ENCODE peak calls at places on chromosomes 5 and 9, in six cellular contexts. B is NCI-H2107; V is activated naive CD8-positive, alpha-beta T cell treated with anti-CD3 and anti-CD28 coated beads, Interleukin-2, amount 50 U/mL, for 24 hours; W is iris pigment epithelial cell; F is fibroblast of the aortic adventitia; Q is Caki2. E is an unnamed sample.

GRCh38 chr9:126366366-126367011 is 39.9 kb downstream of the MVB12B start:
- DNase-seq in B (no peak), V (no peak), W (no peak), F (peak), Q (no peak), E (no peak)

GRCh38 chr9:90773593-90773992 is 28.0 kb upstream of the SYK start:
- DNase-seq in B (no peak), V (no peak), W (no peak), F (no peak), Q (no peak), E (no peak)

GRCh38 chr5:141866111-141866510 is 12.1 kb downstream of the PCDH1 start:
- DNase-seq in B (no peak), V (no peak), W (no peak), F (no peak), Q (no peak), E (no peak)

GRCh38 chr9:105147095-105147871 is 97.2 kb upstream of the SLC44A1 start:
- DNase-seq in B (no peak), V (no peak), W (no peak), F (no peak), Q (no peak), E (no peak)

GRCh38 chr9:27771803-27772545 is 198.7 kb upstream of the C9orf72 start:
- DNase-seq in B (no peak), V (no peak), W (peak), F (no peak), Q (no peak), E (no peak)

GRCh38 chr5:10457682-10458574 is 16.2 kb downstream of the ROPN1L start:
- DNase-seq in B (peak), V (no peak), W (no peak), F (peak), Q (no peak), E (no peak)

GRCh38 chr5:9898319-9898718 is 268.2 kb upstream of the TAS2R1 start:
- DNase-seq in B (no peak), V (no peak), W (peak), F (peak), Q (peak), E (no peak)

GRCh38 chr9:7104625-7105024 is 346.9 kb downstream of the KDM4C start:
- DNase-seq in B (no peak), V (no peak), W (no peak), F (no peak), Q (no peak), E (no peak)

GRCh38 chr5:168291281-168291960 is at the start of gene WWC1:
- DNase-seq in B (peak), V (peak), W (peak), F (no peak), Q (peak), E (peak)

GRCh38 chr9:93826209-93826608 is 128.9 kb downstream of the BARX1 start:
- DNase-seq in B (no peak), V (peak), W (no peak), F (no peak), Q (no peak), E (no peak)

GRCh38 chr5:178361657-178362445 is 129.2 kb upstream of the PHYKPL start:
- DNase-seq in B (no peak), V (no peak), W (no peak), F (no peak), Q (peak), E (no peak)

GRCh38 chr5:30112842-30113241 is 1080.6 kb upstream of the CDH6 start:
- DNase-seq in B (no peak), V (no peak), W (peak), F (peak), Q (peak), E (no peak)

GRCh38 chr5:150544606-150545219 is 36.8 kb downstream of the NDST1 start:
- DNase-seq in B (no peak), V (peak), W (peak), F (peak), Q (no peak), E (peak)

GRCh38 chr5:115578657-115579056 is 23.6 kb downstream of the TICAM2 start:
- DNase-seq in B (no peak), V (no peak), W (no peak), F (no peak), Q (no peak), E (no peak)

GRCh38 chr5:96113170-96113939 is 151.7 kb upstream of the ELL2 start:
- DNase-seq in B (no peak), V (no peak), W (no peak), F (no peak), Q (no peak), E (no peak)

GRCh38 chr5:81852277-81853004 is 101.5 kb upstream of the SSBP2 start:
- DNase-seq in B (peak), V (peak), W (peak), F (peak), Q (no peak), E (peak)

GRCh38 chr5:143470120-143470519 is 66.6 kb upstream of the NR3C1 start:
- DNase-seq in B (no peak), V (no peak), W (no peak), F (no peak), Q (peak), E (no peak)

GRCh38 chr9:107387401-107387800 is 102.2 kb downstream of the KLF4 start:
- DNase-seq in B (no peak), V (no peak), W (peak), F (no peak), Q (no peak), E (no peak)

GRCh38 chr9:34522971-34523797 is at the start of gene ENHO:
- DNase-seq in B (peak), V (peak), W (peak), F (peak), Q (peak), E (peak)

GRCh38 chr9:107545036-107545435 is 55.5 kb upstream of the KLF4 start:
- DNase-seq in B (no peak), V (no peak), W (no peak), F (no peak), Q (no peak), E (no peak)

GRCh38 chr9:119412399-119412798 is 43.2 kb upstream of the BRINP1 start:
- DNase-seq in B (no peak), V (no peak), W (no peak), F (no peak), Q (no peak), E (no peak)

GRCh38 chr9:108180511-108180910 is 675.3 kb downstream of the ACTL7B start:
- DNase-seq in B (no peak), V (no peak), W (no peak), F (no peak), Q (no peak), E (no peak)

GRCh38 chr5:64295100-64295499 is 129.5 kb downstream of the RNF180 start:
- DNase-seq in B (no peak), V (no peak), W (no peak), F (no peak), Q (no peak), E (no peak)

GRCh38 chr5:54234304-54234938 is 76.0 kb downstream of the ARL15 start:
- DNase-seq in B (no peak), V (no peak), W (peak), F (peak), Q (no peak), E (no peak)

GRCh38 chr5:125409496-125410351 is 663.3 kb upstream of the ZNF608 start:
- DNase-seq in B (peak), V (no peak), W (peak), F (no peak), Q (peak), E (no peak)

GRCh38 chr9:120610975-120611689 is 31.2 kb upstream of the CDK5RAP2 start:
- DNase-seq in B (no peak), V (no peak), W (peak), F (no peak), Q (no peak), E (no peak)

GRCh38 chr5:123176224-123176937 is 87.3 kb downstream of the PRDM6 start:
- DNase-seq in B (no peak), V (no peak), W (peak), F (peak), Q (no peak), E (no peak)

GRCh38 chr5:16600397-16600796 is 16.4 kb downstream of the RETREG1 start:
- DNase-seq in B (no peak), V (no peak), W (peak), F (no peak), Q (no peak), E (peak)

GRCh38 chr5:159786201-159786600 is 130.1 kb upstream of the ADRA1B start:
- DNase-seq in B (no peak), V (no peak), W (no peak), F (no peak), Q (no peak), E (no peak)